ENCODE peak calls at places on chromosome 10, in six cellular contexts. One of them, this sample, is unnamed.

GRCh38 chr10:71494980-71495381 is 98.3 kb downstream of the CDH23 start:
- DNase-seq in esophagus muscularis mucosa: no peak
- DNase-seq in uterus: no peak
- DNase-seq in transverse colon: no peak
- DNase-seq in A549: no peak
- DNase-seq in HCT116: no peak
- DNase-seq in this sample: no peak

GRCh38 chr10:68516766-68517165 is 10.6 kb downstream of the SLC25A16 start:
- DNase-seq in uterus: no peak
- DNase-seq in HCT116: no peak
- DNase-seq in transverse colon: no peak
- DNase-seq in esophagus muscularis mucosa: no peak
- DNase-seq in A549: no peak
- DNase-seq in this sample: no peak

GRCh38 chr10:33235271-33235884 is 99.1 kb downstream of the NRP1 start:
- DNase-seq in transverse colon: no peak
- DNase-seq in esophagus muscularis mucosa: peak
- DNase-seq in uterus: no peak
- DNase-seq in A549: no peak
- DNase-seq in HCT116: no peak
- DNase-seq in this sample: no peak

GRCh38 chr10:9253121-9253520 is 1198.6 kb downstream of the GATA3 start:
- DNase-seq in HCT116: no peak
- DNase-seq in esophagus muscularis mucosa: no peak
- DNase-seq in transverse colon: no peak
- DNase-seq in uterus: no peak
- DNase-seq in A549: no peak
- DNase-seq in this sample: no peak

GRCh38 chr10:44979281-44980181 is 922 bp upstream of the DEPP1 start:
- DNase-seq in HCT116: no peak
- DNase-seq in A549: no peak
- DNase-seq in transverse colon: no peak
- DNase-seq in uterus: peak
- DNase-seq in esophagus muscularis mucosa: no peak
- DNase-seq in this sample: no peak

GRCh38 chr10:95295031-95295755 is 4.4 kb upstream of the PDLIM1 start:
- DNase-seq in uterus: peak
- DNase-seq in HCT116: no peak
- DNase-seq in transverse colon: peak
- DNase-seq in esophagus muscularis mucosa: no peak
- DNase-seq in A549: no peak
- DNase-seq in this sample: no peak

GRCh38 chr10:61606971-61607907 is 55.5 kb upstream of the CABCOCO1 start:
- DNase-seq in A549: no peak
- DNase-seq in uterus: no peak
- DNase-seq in esophagus muscularis mucosa: no peak
- DNase-seq in HCT116: peak
- DNase-seq in transverse colon: no peak
- DNase-seq in this sample: no peak

GRCh38 chr10:61974611-61975010 is 73.1 kb downstream of the ARID5B start:
- DNase-seq in uterus: peak
- DNase-seq in transverse colon: peak
- DNase-seq in A549: no peak
- DNase-seq in esophagus muscularis mucosa: no peak
- DNase-seq in HCT116: no peak
- DNase-seq in this sample: peak

GRCh38 chr10:99532687-99533495 is at the start of gene NKX2-3:
- DNase-seq in transverse colon: peak
- DNase-seq in esophagus muscularis mucosa: no peak
- DNase-seq in uterus: peak
- DNase-seq in A549: peak
- DNase-seq in HCT116: no peak
- DNase-seq in this sample: peak

GRCh38 chr10:75466016-75466415 is 34.6 kb downstream of the LRMDA start:
- DNase-seq in A549: no peak
- DNase-seq in esophagus muscularis mucosa: peak
- DNase-seq in transverse colon: no peak
- DNase-seq in HCT116: no peak
- DNase-seq in uterus: no peak
- DNase-seq in this sample: no peak

GRCh38 chr10:125113661-125114388 is 46.5 kb downstream of the CTBP2 start:
- DNase-seq in esophagus muscularis mucosa: no peak
- DNase-seq in A549: no peak
- DNase-seq in HCT116: no peak
- DNase-seq in transverse colon: no peak
- DNase-seq in uterus: peak
- DNase-seq in this sample: peak

GRCh38 chr10:104642311-104643022 is 1.4 kb downstream of the SORCS3 start:
- DNase-seq in uterus: no peak
- DNase-seq in transverse colon: no peak
- DNase-seq in HCT116: no peak
- DNase-seq in A549: peak
- DNase-seq in esophagus muscularis mucosa: peak
- DNase-seq in this sample: no peak

GRCh38 chr10:99528256-99528866 is 4.4 kb upstream of the NKX2-3 start:
- DNase-seq in A549: no peak
- DNase-seq in HCT116: no peak
- DNase-seq in uterus: no peak
- DNase-seq in esophagus muscularis mucosa: no peak
- DNase-seq in transverse colon: no peak
- DNase-seq in this sample: no peak

GRCh38 chr10:80509403-80510161 is 28.1 kb upstream of the SH2D4B start:
- DNase-seq in uterus: no peak
- DNase-seq in esophagus muscularis mucosa: no peak
- DNase-seq in A549: peak
- DNase-seq in transverse colon: no peak
- DNase-seq in HCT116: no peak
- DNase-seq in this sample: no peak

GRCh38 chr10:62503871-62504270 is 129.7 kb downstream of the ZNF365 start:
- DNase-seq in transverse colon: no peak
- DNase-seq in HCT116: no peak
- DNase-seq in A549: no peak
- DNase-seq in uterus: no peak
- DNase-seq in esophagus muscularis mucosa: no peak
- DNase-seq in this sample: no peak

GRCh38 chr10:103759100-103759781 is 96.1 kb downstream of the SH3PXD2A start:
- DNase-seq in A549: peak
- DNase-seq in transverse colon: peak
- DNase-seq in uterus: no peak
- DNase-seq in HCT116: no peak
- DNase-seq in esophagus muscularis mucosa: no peak
- DNase-seq in this sample: no peak

GRCh38 chr10:22631185-22631584 is 83.2 kb downstream of the PIP4K2A start:
- DNase-seq in esophagus muscularis mucosa: no peak
- DNase-seq in transverse colon: no peak
- DNase-seq in HCT116: no peak
- DNase-seq in uterus: no peak
- DNase-seq in A549: no peak
- DNase-seq in this sample: no peak

GRCh38 chr10:109275970-109276369 is 647.3 kb downstream of the XPNPEP1 start:
- DNase-seq in HCT116: no peak
- DNase-seq in esophagus muscularis mucosa: no peak
- DNase-seq in uterus: no peak
- DNase-seq in transverse colon: no peak
- DNase-seq in A549: no peak
- DNase-seq in this sample: no peak

GRCh38 chr10:24440817-24441790 is 232.2 kb downstream of the KIAA1217 start:
- DNase-seq in esophagus muscularis mucosa: no peak
- DNase-seq in HCT116: no peak
- DNase-seq in uterus: no peak
- DNase-seq in A549: no peak
- DNase-seq in transverse colon: no peak
- DNase-seq in this sample: no peak

GRCh38 chr10:113357688-113358306 is 195.1 kb upstream of the HABP2 start:
- DNase-seq in A549: no peak
- DNase-seq in uterus: no peak
- DNase-seq in HCT116: no peak
- DNase-seq in transverse colon: no peak
- DNase-seq in esophagus muscularis mucosa: no peak
- DNase-seq in this sample: no peak

GRCh38 chr10:44824607-44825006 is 86.5 kb upstream of the TMEM72 start:
- DNase-seq in uterus: no peak
- DNase-seq in A549: no peak
- DNase-seq in HCT116: no peak
- DNase-seq in esophagus muscularis mucosa: peak
- DNase-seq in transverse colon: no peak
- DNase-seq in this sample: no peak

DNA sequence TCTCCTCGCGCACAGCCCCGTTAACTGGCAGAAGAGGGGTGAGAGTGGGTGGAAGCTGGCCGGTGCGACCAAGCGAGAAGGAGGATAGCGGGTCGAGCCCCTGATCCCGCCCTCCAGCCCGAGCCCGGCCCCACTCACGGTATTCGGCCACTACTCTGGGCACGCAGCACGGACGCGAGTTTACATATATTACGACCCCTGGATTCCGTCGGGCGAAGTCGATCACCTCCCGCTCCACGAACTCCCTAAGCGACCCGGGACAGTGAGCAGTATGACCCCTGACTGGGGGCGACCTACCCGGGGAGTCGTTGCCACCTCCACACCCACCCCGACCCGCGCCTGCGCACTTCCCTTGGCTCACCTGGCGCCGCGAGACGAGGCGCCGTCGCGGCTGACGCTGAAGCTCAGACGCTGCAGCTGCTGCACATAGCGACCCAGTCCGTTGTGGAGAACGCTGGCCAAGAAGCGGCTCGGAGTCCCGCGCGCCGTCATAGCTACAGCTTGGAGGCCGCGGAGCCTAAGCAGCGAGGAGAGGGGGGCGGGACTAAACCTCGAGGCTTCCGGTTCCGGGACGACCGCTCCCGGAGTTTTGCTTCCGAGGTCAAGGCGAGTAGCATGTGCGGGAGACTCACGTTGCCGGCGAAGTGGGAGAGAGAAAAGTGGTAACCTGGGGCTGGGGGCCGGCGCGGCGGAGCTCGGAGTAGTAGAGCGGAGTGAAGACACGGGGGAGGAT is at the start of the genes MRPL43 and TWNK:
- DNase-seq in uterus: peak
- DNase-seq in transverse colon: peak
- DNase-seq in esophagus muscularis mucosa: peak
- DNase-seq in A549: peak
- DNase-seq in HCT116: peak
- DNase-seq in this sample: peak
- TF ChIP-seq POLR2A in uterus: peak
- TF ChIP-seq POLR2A in transverse colon: peak
- TF ChIP-seq POLR2A in esophagus muscularis mucosa: no peak
- TF ChIP-seq POLR2A in A549: peak
- TF ChIP-seq POLR2A in HCT116: peak
- TF ChIP-seq POLR2A in this sample: peak

GRCh38 chr10:26437637-26438461 is at the start of gene APBB1IP:
- DNase-seq in A549: no peak
- DNase-seq in transverse colon: peak
- DNase-seq in uterus: peak
- DNase-seq in HCT116: no peak
- DNase-seq in esophagus muscularis mucosa: peak
- DNase-seq in this sample: peak
- H3K27ac ChIP-seq in A549: peak
- H3K27ac ChIP-seq in transverse colon: peak
- H3K27ac ChIP-seq in uterus: no peak
- H3K27ac ChIP-seq in HCT116: no peak
- H3K27ac ChIP-seq in esophagus muscularis mucosa: peak
- H3K27ac ChIP-seq in this sample: peak

GRCh38 chr10:17229717-17229966 is 1.6 kb downstream of the VIM start:
- DNase-seq in transverse colon: no peak
- DNase-seq in esophagus muscularis mucosa: no peak
- DNase-seq in uterus: no peak
- DNase-seq in A549: no peak
- DNase-seq in HCT116: no peak
- DNase-seq in this sample: no peak

GRCh38 chr10:17227367-17228080 is 517 bp upstream of the VIM start:
- DNase-seq in transverse colon: no peak
- DNase-seq in uterus: no peak
- DNase-seq in HCT116: no peak
- DNase-seq in A549: no peak
- DNase-seq in esophagus muscularis mucosa: no peak
- DNase-seq in this sample: no peak

GRCh38 chr10:17229016-17229716 is 1.1 kb downstream of the VIM start:
- DNase-seq in esophagus muscularis mucosa: peak
- DNase-seq in transverse colon: peak
- DNase-seq in HCT116: no peak
- DNase-seq in uterus: peak
- DNase-seq in A549: peak
- DNase-seq in this sample: peak

GRCh38 chr10:17226891-17227303 is 1.1 kb upstream of the VIM start:
- DNase-seq in uterus: no peak
- DNase-seq in HCT116: no peak
- DNase-seq in esophagus muscularis mucosa: no peak
- DNase-seq in A549: no peak
- DNase-seq in transverse colon: no peak
- DNase-seq in this sample: no peak

DNA sequence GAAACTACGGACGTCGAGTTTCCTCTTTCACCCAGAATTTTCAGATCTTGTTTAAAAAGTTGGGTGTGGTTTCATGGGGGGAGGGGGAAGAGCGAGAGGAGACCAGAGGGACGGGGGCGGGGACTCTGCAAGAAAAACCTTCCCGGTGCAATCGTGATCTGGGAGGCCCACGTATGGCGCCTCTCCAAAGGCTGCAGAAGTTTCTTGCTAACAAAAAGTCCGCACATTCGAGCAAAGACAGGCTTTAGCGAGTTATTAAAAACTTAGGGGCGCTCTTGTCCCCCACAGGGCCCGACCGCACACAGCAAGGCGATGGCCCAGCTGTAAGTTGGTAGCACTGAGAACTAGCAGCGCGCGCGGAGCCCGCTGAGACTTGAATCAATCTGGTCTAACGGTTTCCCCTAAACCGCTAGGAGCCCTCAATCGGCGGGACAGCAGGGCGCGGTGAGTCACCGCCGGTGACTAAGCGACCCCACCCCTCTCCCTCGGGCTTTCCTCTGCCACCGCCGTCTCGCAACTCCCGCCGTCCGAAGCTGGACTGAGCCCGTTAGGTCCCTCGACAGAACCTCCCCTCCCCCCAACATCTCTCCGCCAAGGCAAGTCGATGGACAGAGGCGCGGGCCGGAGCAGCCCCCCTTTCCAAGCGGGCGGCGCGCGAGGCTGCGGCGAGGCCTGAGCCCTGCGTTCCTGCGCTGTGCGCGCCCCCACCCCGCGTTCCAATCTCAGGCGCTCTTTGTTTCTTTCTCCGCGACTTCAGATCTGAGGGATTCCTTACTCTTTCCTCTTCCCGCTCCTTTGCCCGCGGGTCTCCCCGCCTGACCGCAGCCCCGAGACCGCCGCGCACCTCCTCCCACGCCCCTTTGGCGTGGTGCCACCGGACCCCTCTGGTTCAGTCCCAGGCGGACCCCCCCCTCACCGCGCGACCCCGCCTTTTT is at the start of gene VIM:
- DNase-seq in HCT116: peak
- DNase-seq in uterus: peak
- DNase-seq in esophagus muscularis mucosa: peak
- DNase-seq in A549: peak
- DNase-seq in transverse colon: peak
- DNase-seq in this sample: peak
- TF ChIP-seq CTCF in HCT116: no peak
- TF ChIP-seq CTCF in uterus: no peak
- TF ChIP-seq CTCF in esophagus muscularis mucosa: no peak
- TF ChIP-seq CTCF in A549: no peak
- TF ChIP-seq CTCF in transverse colon: no peak
- TF ChIP-seq CTCF in this sample: peak

GRCh38 chr10:12010353-12010752 is 32.3 kb downstream of the UPF2 start:
- DNase-seq in uterus: no peak
- DNase-seq in esophagus muscularis mucosa: no peak
- DNase-seq in A549: no peak
- DNase-seq in HCT116: no peak
- DNase-seq in transverse colon: no peak
- DNase-seq in this sample: no peak

GRCh38 chr10:12006671-12007070 is 35.9 kb downstream of the UPF2 start:
- DNase-seq in transverse colon: no peak
- DNase-seq in HCT116: no peak
- DNase-seq in uterus: no peak
- DNase-seq in A549: no peak
- DNase-seq in esophagus muscularis mucosa: no peak
- DNase-seq in this sample: no peak
- TF ChIP-seq POLR2A in transverse colon: no peak
- TF ChIP-seq POLR2A in HCT116: no peak
- TF ChIP-seq POLR2A in uterus: no peak
- TF ChIP-seq POLR2A in A549: no peak
- TF ChIP-seq POLR2A in esophagus muscularis mucosa: no peak
- TF ChIP-seq POLR2A in this sample: no peak